ENCODE peak calls at places on chromosome 20, in nine cellular contexts. F is effector CD4-positive, alpha-beta T cell; A is gastrocnemius medialis; Z is glutamatergic neuron; X is progenitor cell of endocrine pancreas; K is upper lobe of right lung; B is iris pigment epithelial cell; Y is NCI-H1436; G is EL. N is an unnamed sample.

GRCh38 chr20:2872304-2873009 is 824 bp upstream of the PTPRA start:
- DNase-seq in F (peak; percentile 65), A (peak; percentile 52), Z (peak; percentile 72), X (peak; percentile 41), K (peak; percentile 88), B (peak; percentile 75), Y (peak; percentile 45), G (peak; percentile 71), N (peak; percentile 71)

GRCh38 chr20:2300420-2300819 is 4.6 kb downstream of the TGM3 start:
- DNase-seq in F (no peak), A (no peak), Z (no peak), X (no peak), K (no peak), B (no peak), Y (no peak), G (no peak), N (no peak)

GRCh38 chr20:40442181-40442963 is 246.7 kb downstream of the MAFB start:
- DNase-seq in F (no peak), A (no peak), Z (no peak), X (no peak), K (no peak), B (peak; percentile 22), Y (no peak), G (no peak), N (no peak)

GRCh38 chr20:58349586-58349985 is 39.4 kb upstream of the VAPB start:
- DNase-seq in F (no peak), A (no peak), Z (no peak), X (no peak), K (no peak), B (peak; percentile 87), Y (no peak), G (peak; percentile 78), N (no peak)

GRCh38 chr20:18688676-18689075 is 100.8 kb downstream of the DTD1 start:
- DNase-seq in F (no peak), A (no peak), Z (no peak), X (no peak), K (peak; percentile 77), B (no peak), Y (no peak), G (no peak), N (no peak)

GRCh38 chr20:61414455-61414991 is 162.5 kb downstream of the CDH4 start:
- DNase-seq in F (no peak), A (no peak), Z (no peak), X (no peak), K (no peak), B (no peak), Y (no peak), G (no peak), N (no peak)

GRCh38 chr20:53706008-53706481 is 112.4 kb upstream of the ZNF217 start:
- DNase-seq in F (no peak), A (no peak), Z (no peak), X (no peak), K (no peak), B (peak; percentile 41), Y (no peak), G (peak; percentile 55), N (no peak)

GRCh38 chr20:21352703-21353102 is 44.6 kb downstream of the NKX2-4 start:
- DNase-seq in F (no peak), A (no peak), Z (no peak), X (no peak), K (no peak), B (peak; percentile 90), Y (no peak), G (peak; percentile 53), N (no peak)

GRCh38 chr20:63342561-63343459 is 18.3 kb downstream of the CHRNA4 start:
- DNase-seq in F (no peak), A (no peak), Z (no peak), X (no peak), K (no peak), B (no peak), Y (no peak), G (no peak), N (peak; percentile 22)

GRCh38 chr20:57747889-57748456 is 38.2 kb upstream of the PMEPA1 start:
- DNase-seq in F (no peak), A (no peak), Z (no peak), X (no peak), K (no peak), B (no peak), Y (no peak), G (no peak), N (no peak)

GRCh38 chr20:415820-416322 is 7.8 kb downstream of the RBCK1 start:
- DNase-seq in F (no peak), A (peak; percentile 75), Z (no peak), X (no peak), K (peak; percentile 85), B (no peak), Y (no peak), G (no peak), N (no peak)

GRCh38 chr20:10666221-10667076 is 7.3 kb downstream of the JAG1 start:
- DNase-seq in F (no peak), A (no peak), Z (no peak), X (no peak), K (no peak), B (no peak), Y (no peak), G (no peak), N (no peak)

GRCh38 chr20:22394583-22394982 is 189.8 kb downstream of the FOXA2 start:
- DNase-seq in F (no peak), A (no peak), Z (no peak), X (no peak), K (no peak), B (no peak), Y (no peak), G (no peak), N (no peak)

GRCh38 chr20:39897058-39897457 is 792.0 kb downstream of the MAFB start:
- DNase-seq in F (no peak), A (no peak), Z (no peak), X (no peak), K (no peak), B (peak; percentile 48), Y (no peak), G (peak; percentile 97), N (no peak)

GRCh38 chr20:3744806-3745685 is 12.6 kb downstream of the HSPA12B start:
- DNase-seq in F (peak; percentile 71), A (no peak), Z (peak; percentile 79), X (no peak), K (peak; percentile 94), B (peak; percentile 58), Y (peak; percentile 32), G (no peak), N (peak; percentile 78)

GRCh38 chr20:40525356-40525755 is 163.7 kb downstream of the MAFB start:
- DNase-seq in F (no peak), A (no peak), Z (no peak), X (no peak), K (no peak), B (peak; percentile 51), Y (no peak), G (peak; percentile 34), N (no peak)

GRCh38 chr20:38828514-38829295 is 23.2 kb downstream of the PPP1R16B start:
- DNase-seq in F (no peak), A (no peak), Z (no peak), X (no peak), K (no peak), B (no peak), Y (no peak), G (no peak), N (no peak)

GRCh38 chr20:45935416-45936046 is 1.0 kb downstream of the PCIF1 start:
- DNase-seq in F (no peak), A (no peak), Z (no peak), X (no peak), K (no peak), B (no peak), Y (no peak), G (peak; percentile 25), N (no peak)

GRCh38 chr20:21702553-21703467 is 2.7 kb upstream of the PAX1 start:
- DNase-seq in F (no peak), A (no peak), Z (peak; percentile 98), X (peak; percentile 91), K (peak; percentile 76), B (peak; percentile 12), Y (peak; percentile 25), G (peak; percentile 8), N (peak; percentile 59)

GRCh38 chr20:35329435-35330139 is 37.4 kb upstream of the FAM83C start:
- DNase-seq in F (peak; percentile 4), A (peak; percentile 44), Z (peak; percentile 50), X (no peak), K (no peak), B (peak; percentile 33), Y (no peak), G (peak; percentile 67), N (no peak)

GRCh38 chr20:45191926-45192325 is 14.9 kb upstream of the SEMG1 start:
- DNase-seq in F (no peak), A (no peak), Z (no peak), X (no peak), K (no peak), B (no peak), Y (no peak), G (no peak), N (no peak)

GRCh38 chr20:3716195-3716834 is 3.9 kb upstream of the SIGLEC1 start:
- DNase-seq in F (no peak), A (no peak), Z (peak; percentile 63), X (peak; percentile 25), K (peak; percentile 60), B (peak; percentile 42), Y (peak; percentile 70), G (peak; percentile 55), N (peak; percentile 54)

GRCh38 chr20:35271904-35272303 is 6.0 kb downstream of the MMP24OS start:
- DNase-seq in F (no peak), A (no peak), Z (no peak), X (no peak), K (no peak), B (peak; percentile 78), Y (no peak), G (peak; percentile 60), N (no peak)

GRCh38 chr20:20017852-20018245 is 687 bp downstream of the NAA20 start:
- DNase-seq in F (peak; percentile 20), A (no peak), Z (peak; percentile 40), X (no peak), K (no peak), B (peak; percentile 15), Y (no peak), G (no peak), N (no peak)

GRCh38 chr20:54217762-54218161 is 9.9 kb downstream of the PFDN4 start:
- DNase-seq in F (no peak), A (no peak), Z (no peak), X (no peak), K (no peak), B (no peak), Y (no peak), G (no peak), N (no peak)

GRCh38 chr20:51494241-51495110 is 48.0 kb downstream of the NFATC2 start:
- DNase-seq in F (peak; percentile 29), A (no peak), Z (no peak), X (no peak), K (no peak), B (no peak), Y (no peak), G (no peak), N (no peak)

GRCh38 chr20:58372836-58373235 is 16.2 kb upstream of the VAPB start:
- DNase-seq in F (no peak), A (no peak), Z (peak; percentile 35), X (no peak), K (no peak), B (peak; percentile 8), Y (no peak), G (no peak), N (no peak)

GRCh38 chr20:57821930-57822329 is 112.1 kb upstream of the PMEPA1 start:
- DNase-seq in F (no peak), A (no peak), Z (no peak), X (no peak), K (no peak), B (no peak), Y (no peak), G (no peak), N (no peak)

GRCh38 chr20:2867081-2867860 is 6.0 kb upstream of the PTPRA start:
- DNase-seq in F (no peak), A (no peak), Z (no peak), X (no peak), K (no peak), B (no peak), Y (no peak), G (no peak), N (no peak)

GRCh38 chr20:22700387-22700786 is 116.0 kb upstream of the FOXA2 start:
- DNase-seq in F (no peak), A (no peak), Z (no peak), X (no peak), K (no peak), B (peak; percentile 27), Y (no peak), G (no peak), N (no peak)

GRCh38 chr20:21322083-21322710 is 19.1 kb downstream of the XRN2 start:
- DNase-seq in F (no peak), A (no peak), Z (no peak), X (no peak), K (no peak), B (peak; percentile 51), Y (no peak), G (no peak), N (no peak)

N was measured in left ventricle myocardium superior.